ENCODE peak calls at places on chromosomes 13 and 19, in seven cellular contexts. N, G, O, T, F, U and V are unnamed samples.

GRCh38 chr19:16113727-16114126 is 2.0 kb downstream of the RAB8A start:
- DNase-seq in N (no peak), G (no peak), O (no peak), T (peak), F (no peak), U (no peak), V (no peak)

GRCh38 chr19:56170261-56170660 is 5.5 kb upstream of the GALP start:
- DNase-seq in N (peak), G (no peak), O (no peak), T (no peak), F (no peak), U (peak), V (no peak)

GRCh38 chr19:51735759-51736449 is 12.1 kb upstream of the HAS1 start:
- DNase-seq in N (peak), G (no peak), O (peak), T (no peak), F (peak), U (no peak), V (peak)

GRCh38 chr19:5503598-5503997 is 48.4 kb downstream of the ZNRF4 start:
- DNase-seq in N (no peak), G (no peak), O (no peak), T (peak), F (no peak), U (no peak), V (no peak)

GRCh38 chr19:8087876-8088275 is 35.3 kb downstream of the CCL25 start:
- DNase-seq in N (no peak), G (no peak), O (no peak), T (no peak), F (no peak), U (no peak), V (no peak)

GRCh38 chr19:34173145-34173956 is 1.0 kb downstream of the LSM14A start:
- DNase-seq in N (no peak), G (peak), O (peak), T (peak), F (peak), U (peak), V (peak)

GRCh38 chr19:48737360-48737998 is 2.9 kb downstream of the RASIP1 start:
- DNase-seq in N (no peak), G (no peak), O (no peak), T (peak), F (no peak), U (no peak), V (no peak)

GRCh38 chr13:71964491-71965108 is 97.6 kb upstream of the DACH1 start:
- DNase-seq in N (peak), G (no peak), O (no peak), T (no peak), F (no peak), U (no peak), V (no peak)

GRCh38 chr13:80524447-80525215 is 183.7 kb upstream of the SPRY2 start:
- DNase-seq in N (peak), G (no peak), O (no peak), T (no peak), F (no peak), U (no peak), V (no peak)

GRCh38 chr13:44309771-44310767 is 63.6 kb upstream of the SERP2 start:
- DNase-seq in N (no peak), G (no peak), O (peak), T (no peak), F (no peak), U (no peak), V (no peak)

GRCh38 chr13:47933688-47934011 is 67.4 kb downstream of the SUCLA2 start:
- DNase-seq in N (peak), G (no peak), O (no peak), T (no peak), F (no peak), U (peak), V (no peak)

GRCh38 chr13:98129059-98129741 is 13.7 kb upstream of the FARP1 start:
- DNase-seq in N (peak), G (no peak), O (no peak), T (no peak), F (no peak), U (peak), V (no peak)

GRCh38 chr19:5181331-5181730 is 159.3 kb downstream of the PTPRS start:
- DNase-seq in N (no peak), G (no peak), O (no peak), T (no peak), F (no peak), U (no peak), V (no peak)

GRCh38 chr19:7787602-7788177 is 24.6 kb downstream of the CLEC4M start:
- DNase-seq in N (no peak), G (no peak), O (no peak), T (no peak), F (no peak), U (no peak), V (no peak)

GRCh38 chr13:112351825-112352224 is 24.3 kb upstream of the SPACA7 start:
- DNase-seq in N (no peak), G (no peak), O (no peak), T (no peak), F (no peak), U (no peak), V (no peak)

GRCh38 chr13:25756916-25757315 is 294.9 kb downstream of the SHISA2 start:
- DNase-seq in N (no peak), G (no peak), O (no peak), T (peak), F (no peak), U (no peak), V (no peak)

GRCh38 chr13:110425444-110425780 is 118.3 kb downstream of the COL4A2 start:
- DNase-seq in N (peak), G (no peak), O (no peak), T (no peak), F (no peak), U (no peak), V (no peak)

GRCh38 chr19:18775586-18776287 is 15.4 kb downstream of the COMP start:
- DNase-seq in N (peak), G (no peak), O (no peak), T (no peak), F (no peak), U (no peak), V (no peak)

GRCh38 chr13:88142653-88143052 is 471.5 kb downstream of the SLITRK5 start:
- DNase-seq in N (no peak), G (no peak), O (no peak), T (no peak), F (no peak), U (no peak), V (no peak)

GRCh38 chr19:50204811-50205675 is 1.6 kb downstream of the MYH14 start:
- DNase-seq in N (no peak), G (no peak), O (peak), T (peak), F (no peak), U (no peak), V (peak)

GRCh38 chr19:15426485-15427349 is 7.9 kb upstream of the AKAP8L start:
- DNase-seq in N (no peak), G (no peak), O (no peak), T (peak), F (no peak), U (no peak), V (peak)

GRCh38 chr13:20348645-20349408 is 116.7 kb upstream of the GJB6 start:
- DNase-seq in N (no peak), G (no peak), O (no peak), T (no peak), F (no peak), U (no peak), V (no peak)

GRCh38 chr13:79098603-79099002 is 307.5 kb downstream of the RBM26 start:
- DNase-seq in N (no peak), G (no peak), O (no peak), T (peak), F (no peak), U (no peak), V (no peak)

GRCh38 chr19:55624109-55625003 is at the start of gene ZNF784:
- DNase-seq in N (peak), G (peak), O (peak), T (peak), F (peak), U (peak), V (peak)

GRCh38 chr13:55517312-55517711 is 1623.4 kb upstream of the PRR20A start:
- DNase-seq in N (no peak), G (no peak), O (no peak), T (peak), F (no peak), U (no peak), V (no peak)

GRCh38 chr13:80239571-80240255 is 101.2 kb downstream of the SPRY2 start:
- DNase-seq in N (no peak), G (no peak), O (no peak), T (no peak), F (no peak), U (no peak), V (no peak)

GRCh38 chr19:35166100-35167063 is 11.8 kb downstream of the FXYD5 start:
- DNase-seq in N (no peak), G (no peak), O (no peak), T (no peak), F (no peak), U (peak), V (no peak)

GRCh38 chr19:1237027-1237659 is 662 bp downstream of the CBARP start:
- DNase-seq in N (no peak), G (no peak), O (peak), T (no peak), F (no peak), U (no peak), V (no peak)

GRCh38 chr13:85379433-85379832 is 419.8 kb downstream of the SLITRK6 start:
- DNase-seq in N (no peak), G (no peak), O (no peak), T (no peak), F (no peak), U (no peak), V (no peak)

GRCh38 chr19:46442808-46443450 is 14.2 kb upstream of the PNMA8C start:
- DNase-seq in N (peak), G (no peak), O (no peak), T (no peak), F (no peak), U (peak), V (peak)

GRCh38 chr19:30780032-30780431 is 407.8 kb downstream of the ZNF536 start:
- DNase-seq in N (no peak), G (no peak), O (no peak), T (no peak), F (no peak), U (no peak), V (no peak)

GRCh38 chr13:104592127-104592526 is 1525.9 kb upstream of the SLC10A2 start:
- DNase-seq in N (peak), G (no peak), O (no peak), T (no peak), F (no peak), U (peak), V (no peak)

GRCh38 chr13:97328222-97328790 is 105.7 kb upstream of the RAP2A start:
- DNase-seq in N (peak), G (no peak), O (no peak), T (peak), F (no peak), U (peak), V (peak)

GRCh38 chr13:66618702-66619101 is 611.4 kb downstream of the PCDH9 start:
- DNase-seq in N (no peak), G (no peak), O (no peak), T (peak), F (no peak), U (peak), V (no peak)

DNA sequence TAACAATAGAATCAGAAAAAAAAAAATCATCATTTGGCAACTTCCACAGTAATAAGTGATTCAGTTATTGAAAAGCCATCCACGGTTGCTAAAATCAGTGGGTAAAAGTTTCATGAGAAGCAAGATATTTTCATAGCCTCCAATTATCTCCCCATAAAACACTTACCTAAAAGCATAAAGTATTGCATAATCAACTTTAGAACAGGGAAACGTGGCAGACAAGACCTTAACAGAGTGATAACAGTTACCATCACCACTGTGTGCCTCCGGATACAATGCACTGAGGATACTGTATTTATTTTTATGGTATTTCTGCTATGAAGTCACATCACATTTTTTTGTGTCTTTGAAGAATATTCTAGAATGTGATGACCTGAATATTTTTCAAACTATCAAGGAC is 37.0 kb downstream of the ABCC4 start:
- DNase-seq in N (no peak), G (no peak), O (no peak), T (no peak), F (no peak), U (no peak), V (no peak)
- H3K27ac ChIP-seq in N (no peak), G (no peak), O (no peak), T (no peak), F (no peak), U (no peak), V (no peak)

DNA sequence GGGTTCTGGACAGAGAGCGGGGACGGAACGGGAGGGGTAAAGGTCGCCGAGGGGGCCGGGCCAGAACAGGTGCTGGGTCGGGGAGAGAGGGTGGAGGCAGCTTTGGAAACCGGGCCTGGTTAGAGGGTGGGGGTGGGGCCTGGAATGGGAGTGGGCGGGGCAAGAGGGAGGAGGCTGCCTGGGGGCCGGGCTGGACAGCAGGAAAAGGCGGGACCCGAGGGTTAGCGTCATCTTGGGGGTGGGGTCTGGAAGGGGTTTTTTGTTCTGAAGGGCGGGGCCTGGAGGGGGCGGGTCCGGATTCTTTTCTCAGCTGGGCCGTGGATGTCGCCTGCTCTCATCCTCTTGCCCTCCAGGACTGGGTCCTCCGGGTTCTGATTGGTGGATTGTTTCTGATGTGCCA is 4.3 kb upstream of the ZNF813 start:
- DNase-seq in N (no peak), G (no peak), O (peak), T (peak), F (no peak), U (no peak), V (peak)
- H3K4me3 ChIP-seq in N (no peak), G (no peak), O (no peak), T (no peak), F (no peak), U (no peak), V (peak)

GRCh38 chr19:17720487-17720839 is 1.2 kb downstream of the MAP1S start:
- DNase-seq in N (no peak), G (no peak), O (no peak), T (no peak), F (no peak), U (no peak), V (no peak)
- H3K27ac ChIP-seq in N (no peak), G (peak), O (no peak), T (no peak), F (peak), U (no peak), V (no peak)

GRCh38 chr13:74574964-74575728 is 440.9 kb upstream of the KLF12 start:
- DNase-seq in N (no peak), G (no peak), O (no peak), T (peak), F (no peak), U (no peak), V (no peak)
- H3K4me3 ChIP-seq in N (peak), G (no peak), O (no peak), T (peak), F (peak), U (peak), V (peak)